ENCODE peak calls at places on chromosome 15, in five cellular contexts. One of them, this sample, is unnamed.

GRCh38 chr15:72967397-72967796 is 84.9 kb upstream of the NEO1 start:
- DNase-seq in GM23338: no peak
- DNase-seq in HL-60: no peak
- DNase-seq in HCT116: no peak
- DNase-seq in A549: no peak
- DNase-seq in this sample: no peak

GRCh38 chr15:42324308-42324707 is 35.0 kb upstream of the CAPN3 start:
- DNase-seq in HL-60: no peak
- DNase-seq in GM23338: no peak
- DNase-seq in A549: no peak
- DNase-seq in HCT116: no peak
- DNase-seq in this sample: no peak

GRCh38 chr15:52667597-52667996 is 11.6 kb downstream of the ATOSA start:
- DNase-seq in GM23338: no peak
- DNase-seq in HCT116: no peak
- DNase-seq in HL-60: no peak
- DNase-seq in A549: no peak
- DNase-seq in this sample: no peak

GRCh38 chr15:72491768-72492167 is 17.6 kb downstream of the ARIH1 start:
- DNase-seq in HL-60: no peak
- DNase-seq in GM23338: no peak
- DNase-seq in HCT116: no peak
- DNase-seq in A549: peak; percentile 43
- DNase-seq in this sample: peak; percentile 80

GRCh38 chr15:59299919-59300617 is 72.6 kb downstream of the MYO1E start:
- DNase-seq in GM23338: no peak
- DNase-seq in HL-60: peak; percentile 94
- DNase-seq in A549: peak; percentile 91
- DNase-seq in HCT116: peak; percentile 86
- DNase-seq in this sample: peak; percentile 92

GRCh38 chr15:98567951-98568350 is 80.4 kb upstream of the IGF1R start:
- DNase-seq in HL-60: no peak
- DNase-seq in HCT116: no peak
- DNase-seq in GM23338: no peak
- DNase-seq in A549: no peak
- DNase-seq in this sample: no peak

GRCh38 chr15:66701422-66702034 is 508 bp upstream of the SMAD6 start:
- DNase-seq in HL-60: no peak
- DNase-seq in HCT116: peak; percentile 27
- DNase-seq in A549: peak; percentile 70
- DNase-seq in GM23338: peak; percentile 53
- DNase-seq in this sample: no peak

GRCh38 chr15:89116404-89116803 is 28.1 kb downstream of the ABHD2 start:
- DNase-seq in HCT116: no peak
- DNase-seq in HL-60: no peak
- DNase-seq in A549: no peak
- DNase-seq in GM23338: no peak
- DNase-seq in this sample: no peak

GRCh38 chr15:36965561-36966342 is 134.6 kb downstream of the MEIS2 start:
- DNase-seq in GM23338: no peak
- DNase-seq in HL-60: no peak
- DNase-seq in A549: no peak
- DNase-seq in HCT116: no peak
- DNase-seq in this sample: no peak

GRCh38 chr15:51908312-51908711 is 63.3 kb downstream of the LEO1 start:
- DNase-seq in A549: no peak
- DNase-seq in HL-60: no peak
- DNase-seq in GM23338: no peak
- DNase-seq in HCT116: no peak
- DNase-seq in this sample: no peak

GRCh38 chr15:76201536-76202255 is 109.6 kb downstream of the ETFA start:
- DNase-seq in HCT116: no peak
- DNase-seq in HL-60: no peak
- DNase-seq in A549: no peak
- DNase-seq in GM23338: no peak
- DNase-seq in this sample: no peak
- TF ChIP-seq REST in HCT116: no peak
- TF ChIP-seq REST in HL-60: no peak
- TF ChIP-seq REST in A549: no peak
- TF ChIP-seq REST in GM23338: no peak
- TF ChIP-seq REST in this sample: no peak

GRCh38 chr15:75530169-75530568 is 48.9 kb downstream of the PTPN9 start:
- DNase-seq in HL-60: no peak
- DNase-seq in GM23338: no peak
- DNase-seq in HCT116: no peak
- DNase-seq in A549: no peak
- DNase-seq in this sample: no peak

GRCh38 chr15:75531041-75531450 is 48.1 kb downstream of the PTPN9 start:
- DNase-seq in GM23338: no peak
- DNase-seq in A549: no peak
- DNase-seq in HL-60: no peak
- DNase-seq in HCT116: no peak
- DNase-seq in this sample: no peak

GRCh38 chr15:75538376-75538775 is 40.7 kb downstream of the PTPN9 start:
- DNase-seq in HL-60: no peak
- DNase-seq in HCT116: no peak
- DNase-seq in GM23338: no peak
- DNase-seq in A549: no peak
- DNase-seq in this sample: no peak

GRCh38 chr15:75533945-75534344 is 45.2 kb downstream of the PTPN9 start:
- DNase-seq in GM23338: no peak
- DNase-seq in HL-60: no peak
- DNase-seq in A549: no peak
- DNase-seq in HCT116: no peak
- DNase-seq in this sample: no peak

DNA sequence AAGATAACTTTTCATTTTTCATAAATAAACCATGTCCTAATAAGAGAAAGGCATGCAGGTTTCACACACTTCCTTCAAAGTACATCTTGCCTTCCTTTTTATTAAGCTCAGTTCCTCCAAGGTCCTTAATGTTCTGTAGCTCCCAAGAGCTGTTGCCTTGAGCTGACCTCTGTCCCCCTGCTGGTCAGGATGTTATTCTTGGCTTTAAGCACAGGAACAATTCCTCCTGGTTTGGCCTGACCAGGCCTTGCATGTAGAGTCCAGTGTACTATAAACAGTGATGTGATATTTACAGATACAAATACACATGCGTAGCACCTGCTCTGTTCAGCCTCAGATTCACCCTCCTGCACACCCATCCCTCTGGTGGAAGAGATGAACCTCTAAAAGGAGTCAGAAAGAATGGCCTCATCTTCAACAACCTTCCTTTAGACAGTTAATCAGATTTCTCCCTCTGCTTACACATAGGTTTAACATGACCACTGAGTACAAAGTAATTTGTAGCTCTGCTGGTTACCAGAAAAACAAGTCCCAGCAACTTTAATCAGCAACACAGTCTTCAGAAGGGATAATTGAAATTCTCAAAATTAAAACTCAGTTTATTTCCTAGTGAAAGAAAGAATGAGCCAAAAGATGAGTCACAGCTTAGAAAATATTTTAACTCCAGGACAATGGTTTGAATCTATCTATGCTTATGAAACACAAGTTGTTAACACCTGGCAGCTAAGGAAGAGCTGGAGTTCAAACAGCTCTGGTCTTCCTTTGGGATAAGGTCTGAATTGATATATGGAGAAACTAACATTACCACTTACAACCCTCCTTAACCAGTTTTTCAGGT is 46.5 kb downstream of the PTPN9 start:
- DNase-seq in GM23338: peak; percentile 83
- DNase-seq in HL-60: peak; percentile 26
- DNase-seq in HCT116: peak; percentile 49
- DNase-seq in A549: peak; percentile 64
- DNase-seq in this sample: peak; percentile 69
- TF ChIP-seq CTCF in GM23338: peak; percentile 71
- TF ChIP-seq CTCF in HL-60: no peak
- TF ChIP-seq CTCF in HCT116: peak; percentile 17
- TF ChIP-seq CTCF in A549: peak; percentile 62
- TF ChIP-seq CTCF in this sample: no peak

DNA sequence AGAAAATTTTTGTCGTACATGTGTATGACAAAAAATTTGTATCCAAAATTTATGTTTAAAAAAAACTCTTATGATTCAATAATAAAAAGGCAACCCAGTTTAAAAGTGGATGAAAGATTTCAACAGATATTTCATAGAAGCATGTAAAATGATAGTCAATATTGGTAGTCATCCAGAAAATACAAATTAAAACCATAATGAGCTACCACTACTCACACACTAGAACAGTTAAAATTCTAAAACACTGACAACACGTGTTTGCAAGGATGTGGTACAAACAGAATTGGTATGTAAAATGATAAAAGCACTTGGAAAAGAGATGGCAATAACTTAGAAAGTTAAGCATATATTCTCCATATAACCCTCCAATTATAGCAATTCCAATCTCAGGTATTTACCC is 303.0 kb upstream of the NR2F2 start:
- DNase-seq in HL-60: no peak
- DNase-seq in A549: no peak
- DNase-seq in GM23338: no peak
- DNase-seq in HCT116: no peak
- DNase-seq in this sample: no peak
- TF ChIP-seq REST in HL-60: no peak
- TF ChIP-seq REST in A549: no peak
- TF ChIP-seq REST in GM23338: no peak
- TF ChIP-seq REST in HCT116: no peak
- TF ChIP-seq REST in this sample: no peak

DNA sequence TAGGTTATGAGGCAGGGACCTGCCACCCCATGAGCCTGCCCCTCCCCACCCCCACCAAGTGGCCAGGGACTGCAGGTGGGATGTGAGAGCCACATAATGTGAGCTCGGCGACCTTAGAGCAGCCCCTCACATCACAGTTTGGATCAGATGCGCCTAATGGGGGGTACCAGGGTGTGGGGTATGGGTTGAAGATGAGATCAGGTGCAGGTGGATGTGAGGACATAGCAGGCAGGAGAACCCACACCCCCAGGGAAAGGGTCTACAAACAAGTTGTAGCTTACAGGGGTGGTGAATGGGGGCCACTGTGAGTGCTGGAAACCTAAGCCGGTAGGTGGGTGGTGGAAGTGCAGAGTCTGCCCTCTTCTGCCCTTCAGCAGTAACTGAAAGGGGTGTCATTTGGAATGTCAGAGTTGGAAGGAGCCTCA is 94.0 kb downstream of the CORO2B start:
- DNase-seq in HCT116: no peak
- DNase-seq in GM23338: peak; percentile 63
- DNase-seq in A549: no peak
- DNase-seq in HL-60: no peak
- DNase-seq in this sample: no peak
- TF ChIP-seq CTCF in HCT116: peak; percentile 27
- TF ChIP-seq CTCF in GM23338: peak; percentile 45
- TF ChIP-seq CTCF in A549: peak; percentile 28
- TF ChIP-seq CTCF in HL-60: no peak
- TF ChIP-seq CTCF in this sample: peak; percentile 41

GRCh38 chr15:43893956-43894355 is 67.2 kb downstream of the WDR76 start:
- DNase-seq in GM23338: no peak
- DNase-seq in HCT116: no peak
- DNase-seq in A549: no peak
- DNase-seq in HL-60: no peak
- DNase-seq in this sample: no peak
- TF ChIP-seq REST in GM23338: no peak
- TF ChIP-seq REST in HCT116: no peak
- TF ChIP-seq REST in A549: no peak
- TF ChIP-seq REST in HL-60: no peak
- TF ChIP-seq REST in this sample: no peak

GRCh38 chr15:43872416-43873020 is 45.7 kb downstream of the WDR76 start:
- DNase-seq in HCT116: peak; percentile 45
- DNase-seq in HL-60: peak; percentile 28
- DNase-seq in GM23338: peak; percentile 92
- DNase-seq in A549: peak; percentile 56
- DNase-seq in this sample: peak; percentile 38
- TF ChIP-seq CTCF in HCT116: peak; percentile 33
- TF ChIP-seq CTCF in HL-60: peak; percentile 24
- TF ChIP-seq CTCF in GM23338: peak; percentile 81
- TF ChIP-seq CTCF in A549: peak; percentile 58
- TF ChIP-seq CTCF in this sample: peak; percentile 81

DNA sequence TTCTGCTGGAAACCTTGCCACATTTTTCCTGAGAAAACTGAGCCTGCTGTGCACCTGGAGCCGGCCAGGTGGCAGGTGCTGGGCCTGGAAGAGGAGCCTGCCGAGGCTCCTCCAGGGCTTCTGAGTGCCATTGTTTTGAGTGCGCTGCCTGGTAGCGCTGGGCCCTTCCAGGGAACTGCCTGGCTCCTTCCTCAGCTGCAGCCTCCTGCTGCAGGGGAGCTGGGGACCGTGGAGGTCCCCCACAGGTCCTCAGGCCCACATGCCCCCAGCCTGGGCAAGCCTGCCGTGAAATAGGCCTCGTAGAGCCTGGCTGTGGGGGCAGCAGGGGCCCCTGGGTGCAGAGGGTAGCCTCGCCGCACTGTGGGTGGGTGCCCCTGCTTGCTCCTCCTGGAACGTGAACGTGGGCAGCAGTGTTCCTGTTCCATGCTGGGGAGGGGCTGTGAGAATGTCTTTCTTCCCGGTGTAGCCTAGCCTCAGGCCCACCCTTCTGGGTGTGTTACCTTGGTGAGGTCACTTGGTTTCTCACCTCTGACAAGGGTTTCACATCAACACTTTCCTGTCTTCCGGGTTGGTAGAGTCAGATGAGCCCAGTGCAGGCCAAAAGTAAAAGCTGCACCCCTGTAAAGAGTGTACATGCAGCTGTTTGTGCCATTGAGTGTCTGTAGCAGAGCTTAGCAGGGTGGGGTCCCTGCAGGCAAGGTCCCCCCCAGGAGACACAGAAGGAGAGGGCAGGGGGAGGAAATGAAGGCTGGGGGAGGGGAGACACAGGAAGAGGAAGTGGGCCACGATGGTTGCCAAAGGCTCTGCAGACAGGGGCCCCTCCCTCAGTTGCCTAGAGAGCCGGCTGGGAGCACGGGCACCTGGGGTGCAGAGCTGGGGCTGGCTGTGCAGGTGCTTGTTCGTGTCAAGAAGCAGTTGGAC is 34.5 kb downstream of the KLF13 start:
- DNase-seq in A549: no peak
- DNase-seq in HCT116: no peak
- DNase-seq in HL-60: peak; percentile 84
- DNase-seq in GM23338: peak; percentile 48
- DNase-seq in this sample: no peak
- TF ChIP-seq REST in A549: no peak
- TF ChIP-seq REST in HCT116: no peak
- TF ChIP-seq REST in HL-60: peak; percentile 35
- TF ChIP-seq REST in GM23338: no peak
- TF ChIP-seq REST in this sample: no peak

GRCh38 chr15:92811514-92811913 is 88.6 kb upstream of the CHD2 start:
- DNase-seq in A549: no peak
- DNase-seq in GM23338: no peak
- DNase-seq in HCT116: no peak
- DNase-seq in HL-60: no peak
- DNase-seq in this sample: no peak

GRCh38 chr15:92812271-92812670 is 87.9 kb upstream of the CHD2 start:
- DNase-seq in GM23338: no peak
- DNase-seq in HCT116: no peak
- DNase-seq in A549: no peak
- DNase-seq in HL-60: no peak
- DNase-seq in this sample: no peak

GRCh38 chr15:92809880-92810361 is 90.2 kb upstream of the CHD2 start:
- DNase-seq in GM23338: no peak
- DNase-seq in HCT116: no peak
- DNase-seq in HL-60: no peak
- DNase-seq in A549: no peak
- DNase-seq in this sample: no peak

GRCh38 chr15:92809064-92809879 is 90.9 kb upstream of the CHD2 start:
- DNase-seq in HL-60: peak; percentile 94
- DNase-seq in A549: peak; percentile 97
- DNase-seq in GM23338: peak; percentile 97
- DNase-seq in HCT116: peak; percentile 83
- DNase-seq in this sample: no peak

GRCh38 chr15:92810418-92811138 is 89.5 kb upstream of the CHD2 start:
- DNase-seq in HL-60: no peak
- DNase-seq in A549: no peak
- DNase-seq in GM23338: peak; percentile 63
- DNase-seq in HCT116: no peak
- DNase-seq in this sample: no peak
- TF ChIP-seq CTCF in HL-60: no peak
- TF ChIP-seq CTCF in A549: no peak
- TF ChIP-seq CTCF in GM23338: no peak
- TF ChIP-seq CTCF in HCT116: no peak
- TF ChIP-seq CTCF in this sample: no peak

This sample was measured in Panc1.